ENCODE peak calls at places on chromosomes 11 and 22, in eight cellular contexts. P is CD4-positive, CD25-positive, alpha-beta regulatory T cell; C is PC-3; G is A549; T is stomach; Q is cardiac muscle cell; S is prostate gland; J is thyroid gland. X is an unnamed sample. For H3K9me3, the result is how much of the 10 kb centered on the place peaks cover.

GRCh38 chr22:26362471-26362870 is 66.6 kb upstream of the ASPHD2 start:
- DNase-seq in P (no peak), C (no peak), G (no peak), T (no peak), Q (no peak), S (no peak), J (no peak), X (no peak)

GRCh38 chr11:65927904-65928397 is 8.7 kb downstream of the DRAP1 start:
- DNase-seq in P (peak), C (no peak), G (no peak), T (peak), Q (no peak), S (no peak), J (peak), X (no peak)

GRCh38 chr22:30868663-30869385 is 99.8 kb downstream of the MORC2 start:
- DNase-seq in P (no peak), C (no peak), G (no peak), T (no peak), Q (no peak), S (no peak), J (no peak), X (no peak)

GRCh38 chr11:95092549-95093324 is 3.1 kb downstream of the ENDOD1 start:
- DNase-seq in P (peak), C (peak), G (peak), T (no peak), Q (peak), S (no peak), J (peak), X (no peak)

GRCh38 chr11:46367244-46367915 is 14.1 kb upstream of the MDK start:
- DNase-seq in P (peak), C (peak), G (peak), T (peak), Q (peak), S (peak), J (no peak), X (peak)

GRCh38 chr11:118055966-118056365 is 20.9 kb upstream of the TMPRSS4 start:
- DNase-seq in P (no peak), C (no peak), G (no peak), T (no peak), Q (no peak), S (no peak), J (no peak), X (no peak)

GRCh38 chr22:49724030-49724892 is 103.4 kb downstream of the BRD1 start:
- DNase-seq in P (peak), C (peak), G (no peak), T (no peak), Q (no peak), S (no peak), J (peak), X (no peak)

GRCh38 chr11:117126223-117126965 is 17.7 kb upstream of the PAFAH1B2 start:
- DNase-seq in P (no peak), C (no peak), G (no peak), T (no peak), Q (no peak), S (no peak), J (no peak), X (no peak)

GRCh38 chr22:32637951-32638350 is 163.3 kb downstream of the FBXO7 start:
- DNase-seq in P (no peak), C (no peak), G (no peak), T (no peak), Q (no peak), S (no peak), J (no peak), X (no peak)

GRCh38 chr22:47316020-47316419 is 553.6 kb downstream of the TBC1D22A start:
- DNase-seq in P (no peak), C (no peak), G (no peak), T (no peak), Q (no peak), S (no peak), J (no peak), X (no peak)
- H3K9me3 ChIP-seq in P (under half), C (under half), G (under half), T (under half), Q (under half), S (under half), J (under half), X (under half)

GRCh38 chr11:78808903-78809302 is 234.2 kb upstream of the NARS2 start:
- DNase-seq in P (no peak), C (peak), G (no peak), T (no peak), Q (no peak), S (no peak), J (no peak), X (no peak)

GRCh38 chr11:78803995-78804394 is 229.3 kb upstream of the NARS2 start:
- DNase-seq in P (no peak), C (no peak), G (no peak), T (no peak), Q (no peak), S (no peak), J (no peak), X (no peak)

GRCh38 chr11:78809931-78810481 is 235.3 kb upstream of the NARS2 start:
- DNase-seq in P (no peak), C (no peak), G (no peak), T (no peak), Q (no peak), S (peak), J (no peak), X (no peak)

GRCh38 chr11:78807351-78807750 is 232.7 kb upstream of the NARS2 start:
- DNase-seq in P (no peak), C (no peak), G (no peak), T (no peak), Q (no peak), S (no peak), J (no peak), X (no peak)

DNA sequence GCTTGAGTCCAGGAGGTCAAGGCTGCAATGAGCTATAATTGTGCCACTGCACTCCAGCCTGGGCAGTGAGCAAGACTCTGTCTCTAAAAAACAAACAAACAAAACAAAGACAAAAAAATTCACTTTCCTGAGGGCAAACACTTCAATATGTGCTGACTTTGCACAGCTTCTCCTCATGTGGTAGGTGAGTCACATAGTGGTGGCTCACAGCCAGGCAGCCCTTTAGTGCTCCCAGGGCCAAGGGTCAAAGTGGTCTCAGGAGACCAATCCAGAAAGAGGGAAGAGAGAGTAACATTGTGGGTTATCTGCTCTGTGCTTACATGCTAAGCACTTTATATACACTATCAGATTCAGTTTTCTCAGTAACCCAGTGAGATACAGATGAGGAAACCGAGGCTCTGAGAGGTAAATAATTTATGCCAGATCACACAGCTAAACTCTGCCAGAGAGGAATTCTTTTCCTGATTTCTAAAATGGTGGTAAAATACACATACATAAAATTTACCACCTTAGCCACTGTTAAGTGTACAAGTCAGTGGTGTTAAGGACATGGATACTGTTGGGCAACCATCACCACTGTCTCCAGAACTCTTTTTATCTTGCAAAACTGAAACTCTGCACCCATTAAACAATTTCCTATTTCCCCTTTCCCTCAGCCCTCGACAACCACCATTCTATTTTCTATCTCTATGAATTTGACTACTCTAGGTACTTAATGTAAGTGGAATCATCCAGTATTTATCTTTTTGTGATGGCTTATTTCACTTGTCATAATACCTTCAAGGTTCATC is 231.7 kb upstream of the NARS2 start:
- DNase-seq in P (no peak), C (peak), G (no peak), T (no peak), Q (no peak), S (no peak), J (peak), X (no peak)
- H3K27ac ChIP-seq in P (no peak), C (peak), G (no peak), T (no peak), Q (no peak), S (no peak), J (no peak), X (no peak)

GRCh38 chr22:36285017-36285416 is 32.1 kb downstream of the APOL1 start:
- DNase-seq in P (no peak), C (no peak), G (no peak), T (no peak), Q (no peak), S (no peak), J (no peak), X (peak)

GRCh38 chr22:36287881-36288515 is 35.1 kb downstream of the APOL1 start:
- DNase-seq in P (no peak), C (no peak), G (no peak), T (no peak), Q (no peak), S (peak), J (no peak), X (no peak)

GRCh38 chr22:36284171-36284571 is 31.2 kb downstream of the APOL1 start:
- DNase-seq in P (no peak), C (no peak), G (no peak), T (no peak), Q (no peak), S (no peak), J (no peak), X (no peak)

GRCh38 chr22:36285545-36285944 is 32.6 kb downstream of the APOL1 start:
- DNase-seq in P (no peak), C (no peak), G (no peak), T (no peak), Q (no peak), S (no peak), J (no peak), X (no peak)

GRCh38 chr22:36286096-36286957 is 33.4 kb downstream of the APOL1 start:
- DNase-seq in P (peak), C (peak), G (peak), T (peak), Q (peak), S (peak), J (peak), X (peak)
- H3K4me3 ChIP-seq in P (no peak), C (no peak), G (no peak), T (no peak), Q (no peak), S (no peak), J (no peak), X (no peak)

GRCh38 chr22:48520207-48520606 is 1307.5 kb downstream of the BRD1 start:
- DNase-seq in P (no peak), C (no peak), G (no peak), T (no peak), Q (no peak), S (no peak), J (no peak), X (no peak)

GRCh38 chr22:48520888-48521600 is 1306.6 kb downstream of the BRD1 start:
- DNase-seq in P (no peak), C (no peak), G (no peak), T (no peak), Q (no peak), S (no peak), J (no peak), X (no peak)

GRCh38 chr22:48523761-48524160 is 1303.9 kb downstream of the BRD1 start:
- DNase-seq in P (no peak), C (no peak), G (no peak), T (no peak), Q (no peak), S (no peak), J (no peak), X (no peak)

GRCh38 chr22:48522271-48522670 is 1305.4 kb downstream of the BRD1 start:
- DNase-seq in P (no peak), C (no peak), G (no peak), T (no peak), Q (no peak), S (no peak), J (no peak), X (no peak)

DNA sequence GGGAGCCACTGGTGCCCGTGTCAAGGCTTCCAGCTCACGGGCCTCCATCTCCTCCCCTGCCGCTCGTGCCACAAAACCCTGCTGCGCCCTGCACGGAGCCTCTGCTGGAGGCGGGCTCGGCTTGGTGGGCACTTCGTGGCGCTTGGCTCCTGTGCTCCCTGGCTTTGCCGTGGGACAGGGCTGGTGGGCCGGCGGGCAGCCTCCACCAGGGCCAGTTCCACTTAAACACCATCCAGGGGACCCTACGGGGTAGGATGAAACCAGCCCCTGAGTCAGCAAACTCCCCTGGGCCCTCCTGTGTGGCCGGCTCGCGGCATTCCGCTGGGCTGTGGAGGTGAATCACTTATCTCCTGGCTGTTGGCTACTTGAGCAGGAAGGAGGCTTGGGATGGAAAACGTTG is 1304.6 kb downstream of the BRD1 start:
- DNase-seq in P (no peak), C (no peak), G (no peak), T (no peak), Q (no peak), S (no peak), J (no peak), X (no peak)
- H3K9me3 ChIP-seq in P (under half), C (under half), G (under half), T (under half), Q (under half), S (under half), J (under half), X (under half)

DNA sequence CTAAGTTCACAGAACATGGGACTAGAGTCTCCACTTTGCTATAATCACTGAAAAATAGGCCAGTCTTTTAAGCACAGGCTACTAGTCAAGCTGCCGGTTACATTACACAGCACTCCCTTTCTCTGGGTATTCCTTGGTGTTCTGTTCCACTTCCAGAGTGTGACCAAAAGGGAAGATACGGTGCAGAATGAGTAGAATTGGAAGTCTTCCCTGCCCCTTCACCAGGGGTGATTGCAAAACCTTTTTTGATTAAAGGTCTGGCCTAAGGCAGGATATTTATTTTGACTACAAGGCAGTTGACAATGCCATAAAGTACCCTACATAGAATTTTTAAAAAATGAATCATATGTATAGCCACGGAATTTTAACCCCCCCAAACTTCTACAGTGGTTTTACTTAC is 59.6 kb upstream of the ADORA2A start:
- DNase-seq in P (no peak), C (peak), G (no peak), T (no peak), Q (no peak), S (no peak), J (no peak), X (no peak)
- H3K27ac ChIP-seq in P (no peak), C (no peak), G (no peak), T (no peak), Q (no peak), S (no peak), J (no peak), X (no peak)

GRCh38 chr11:8105133-8105532 is 24.1 kb downstream of the TUB start:
- DNase-seq in P (no peak), C (no peak), G (no peak), T (no peak), Q (no peak), S (no peak), J (no peak), X (no peak)

GRCh38 chr11:8105666-8106065 is 24.7 kb downstream of the TUB start:
- DNase-seq in P (no peak), C (no peak), G (no peak), T (no peak), Q (no peak), S (no peak), J (no peak), X (no peak)

GRCh38 chr11:8102296-8102915 is 21.4 kb downstream of the TUB start:
- DNase-seq in P (no peak), C (no peak), G (no peak), T (peak), Q (no peak), S (no peak), J (no peak), X (no peak)

GRCh38 chr11:8102965-8103364 is 22.0 kb downstream of the TUB start:
- DNase-seq in P (no peak), C (no peak), G (no peak), T (no peak), Q (no peak), S (no peak), J (no peak), X (no peak)

DNA sequence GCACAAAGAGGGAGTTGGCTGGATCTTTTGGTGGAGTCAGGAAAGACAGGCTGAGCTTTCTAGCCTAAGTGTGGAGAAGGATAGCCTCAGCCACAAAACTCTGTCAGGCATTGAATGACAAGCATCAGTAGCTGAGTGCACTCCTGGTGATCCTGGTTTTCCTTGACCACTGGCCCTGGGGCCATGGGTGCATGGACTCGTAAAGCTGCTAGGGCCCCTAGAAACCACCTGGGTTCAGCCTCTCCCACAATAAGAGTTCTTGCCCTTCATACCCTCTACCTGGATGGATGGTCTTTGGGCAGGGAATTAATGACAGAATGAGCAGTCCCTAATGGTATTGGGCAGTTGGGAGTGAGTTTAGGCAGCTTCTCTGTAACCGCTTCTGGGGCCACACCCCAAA is 22.9 kb downstream of the TUB start:
- DNase-seq in P (no peak), C (no peak), G (no peak), T (no peak), Q (no peak), S (no peak), J (no peak), X (no peak)
- H3K4me3 ChIP-seq in P (no peak), C (no peak), G (no peak), T (no peak), Q (no peak), S (no peak), J (no peak), X (no peak)